ENCODE peak calls at places on chromosomes 3 and 15, in five cellular contexts. One of them, this sample, is unnamed. For H3K36me3, the result is how much of the 10 kb centered on the place peaks cover.

GRCh38 chr3:46416134-46417119 is 9.4 kb downstream of the CCRL2 start:
- DNase-seq in neuronal stem cell: no peak
- DNase-seq in IMR-90: no peak
- DNase-seq in H1: no peak
- DNase-seq in mesenchymal stem cell: no peak
- DNase-seq in this sample: no peak

GRCh38 chr3:172135766-172136729 is 96.7 kb downstream of the FNDC3B start:
- DNase-seq in IMR-90: peak
- DNase-seq in mesenchymal stem cell: peak
- DNase-seq in neuronal stem cell: no peak
- DNase-seq in H1: no peak
- DNase-seq in this sample: no peak

GRCh38 chr3:150528359-150528797 is 17.9 kb downstream of the SERP1 start:
- DNase-seq in neuronal stem cell: no peak
- DNase-seq in H1: no peak
- DNase-seq in mesenchymal stem cell: peak
- DNase-seq in IMR-90: peak
- DNase-seq in this sample: no peak

GRCh38 chr3:183265713-183266417 is 12.8 kb downstream of the B3GNT5 start:
- DNase-seq in IMR-90: peak
- DNase-seq in neuronal stem cell: no peak
- DNase-seq in H1: no peak
- DNase-seq in mesenchymal stem cell: peak
- DNase-seq in this sample: peak

GRCh38 chr3:194145702-194146101 is 9.8 kb downstream of the HES1 start:
- DNase-seq in mesenchymal stem cell: no peak
- DNase-seq in H1: no peak
- DNase-seq in neuronal stem cell: no peak
- DNase-seq in IMR-90: no peak
- DNase-seq in this sample: no peak

GRCh38 chr15:72599855-72600464 is 54.5 kb upstream of the GOLGA6B start:
- DNase-seq in IMR-90: peak
- DNase-seq in mesenchymal stem cell: peak
- DNase-seq in H1: no peak
- DNase-seq in neuronal stem cell: no peak
- DNase-seq in this sample: peak

GRCh38 chr15:63970723-63971426 is 75.4 kb downstream of the DAPK2 start:
- DNase-seq in IMR-90: no peak
- DNase-seq in mesenchymal stem cell: no peak
- DNase-seq in neuronal stem cell: no peak
- DNase-seq in H1: peak
- DNase-seq in this sample: no peak

GRCh38 chr3:13332740-13333139 is 87.4 kb downstream of the NUP210 start:
- DNase-seq in H1: no peak
- DNase-seq in neuronal stem cell: no peak
- DNase-seq in mesenchymal stem cell: no peak
- DNase-seq in IMR-90: no peak
- DNase-seq in this sample: no peak

GRCh38 chr3:48361928-48362327 is 10.1 kb upstream of the FBXW12 start:
- DNase-seq in H1: no peak
- DNase-seq in neuronal stem cell: no peak
- DNase-seq in mesenchymal stem cell: no peak
- DNase-seq in IMR-90: no peak
- DNase-seq in this sample: no peak

GRCh38 chr3:67897686-67898336 is 243.4 kb upstream of the SUCLG2 start:
- DNase-seq in mesenchymal stem cell: no peak
- DNase-seq in neuronal stem cell: no peak
- DNase-seq in IMR-90: no peak
- DNase-seq in H1: no peak
- DNase-seq in this sample: no peak

GRCh38 chr15:67019886-67020520 is 45.4 kb upstream of the SMAD3 start:
- DNase-seq in IMR-90: no peak
- DNase-seq in H1: peak
- DNase-seq in neuronal stem cell: no peak
- DNase-seq in mesenchymal stem cell: no peak
- DNase-seq in this sample: no peak

GRCh38 chr15:77695548-77695947 is 62.8 kb upstream of the LINGO1 start:
- DNase-seq in mesenchymal stem cell: no peak
- DNase-seq in neuronal stem cell: no peak
- DNase-seq in IMR-90: no peak
- DNase-seq in H1: no peak
- DNase-seq in this sample: no peak

GRCh38 chr3:174206607-174207192 is 652.4 kb upstream of the NAALADL2 start:
- DNase-seq in mesenchymal stem cell: no peak
- DNase-seq in neuronal stem cell: no peak
- DNase-seq in H1: no peak
- DNase-seq in IMR-90: no peak
- DNase-seq in this sample: no peak

GRCh38 chr15:71654714-71655174 is 155.6 kb upstream of the NR2E3 start:
- DNase-seq in neuronal stem cell: no peak
- DNase-seq in H1: no peak
- DNase-seq in IMR-90: no peak
- DNase-seq in mesenchymal stem cell: no peak
- DNase-seq in this sample: no peak

GRCh38 chr3:142853270-142854163 is 35.4 kb downstream of the PCOLCE2 start:
- DNase-seq in neuronal stem cell: no peak
- DNase-seq in IMR-90: peak
- DNase-seq in H1: no peak
- DNase-seq in mesenchymal stem cell: no peak
- DNase-seq in this sample: no peak

GRCh38 chr3:119149484-119149883 is 3.5 kb downstream of the TEX55 start:
- DNase-seq in IMR-90: peak
- DNase-seq in H1: no peak
- DNase-seq in mesenchymal stem cell: peak
- DNase-seq in neuronal stem cell: no peak
- DNase-seq in this sample: no peak

GRCh38 chr3:57917611-57918010 is 90.6 kb upstream of the FLNB start:
- DNase-seq in H1: no peak
- DNase-seq in IMR-90: no peak
- DNase-seq in mesenchymal stem cell: peak
- DNase-seq in neuronal stem cell: no peak
- DNase-seq in this sample: no peak

GRCh38 chr3:173839859-173840258 is 442.3 kb downstream of the NLGN1 start:
- DNase-seq in neuronal stem cell: no peak
- DNase-seq in mesenchymal stem cell: no peak
- DNase-seq in H1: no peak
- DNase-seq in IMR-90: no peak
- DNase-seq in this sample: no peak

GRCh38 chr15:97036301-97036700 is 705.8 kb downstream of the NR2F2 start:
- DNase-seq in neuronal stem cell: no peak
- DNase-seq in IMR-90: no peak
- DNase-seq in H1: no peak
- DNase-seq in mesenchymal stem cell: peak
- DNase-seq in this sample: no peak

GRCh38 chr3:157493627-157494550 is 9.3 kb downstream of the VEPH1 start:
- DNase-seq in neuronal stem cell: no peak
- DNase-seq in mesenchymal stem cell: peak
- DNase-seq in IMR-90: peak
- DNase-seq in H1: no peak
- DNase-seq in this sample: peak

GRCh38 chr3:62161306-62161705 is 212.0 kb downstream of the FEZF2 start:
- DNase-seq in neuronal stem cell: no peak
- DNase-seq in H1: no peak
- DNase-seq in IMR-90: peak
- DNase-seq in mesenchymal stem cell: peak
- DNase-seq in this sample: no peak

GRCh38 chr3:197001106-197001971 is 28.3 kb downstream of the MELTF start:
- DNase-seq in IMR-90: no peak
- DNase-seq in H1: no peak
- DNase-seq in mesenchymal stem cell: no peak
- DNase-seq in neuronal stem cell: no peak
- DNase-seq in this sample: no peak

GRCh38 chr3:149654188-149654601 is 3.6 kb downstream of the WWTR1 start:
- DNase-seq in IMR-90: peak
- DNase-seq in neuronal stem cell: no peak
- DNase-seq in H1: no peak
- DNase-seq in mesenchymal stem cell: peak
- DNase-seq in this sample: peak

GRCh38 chr3:132008841-132009638 is 25.8 kb downstream of the CPNE4 start:
- DNase-seq in IMR-90: no peak
- DNase-seq in mesenchymal stem cell: no peak
- DNase-seq in H1: no peak
- DNase-seq in neuronal stem cell: no peak
- DNase-seq in this sample: no peak

GRCh38 chr3:66037986-66038369 is 740 bp downstream of the MAGI1 start:
- DNase-seq in IMR-90: no peak
- DNase-seq in H1: peak
- DNase-seq in neuronal stem cell: no peak
- DNase-seq in mesenchymal stem cell: peak
- DNase-seq in this sample: no peak

GRCh38 chr3:66036586-66037061 is 2.1 kb downstream of the MAGI1 start:
- DNase-seq in H1: peak
- DNase-seq in neuronal stem cell: no peak
- DNase-seq in mesenchymal stem cell: peak
- DNase-seq in IMR-90: peak
- DNase-seq in this sample: peak

GRCh38 chr3:66037330-66037985 is 1.3 kb downstream of the MAGI1 start:
- DNase-seq in H1: peak
- DNase-seq in IMR-90: peak
- DNase-seq in mesenchymal stem cell: peak
- DNase-seq in neuronal stem cell: no peak
- DNase-seq in this sample: peak

GRCh38 chr3:66033241-66034138 is 5.2 kb downstream of the MAGI1 start:
- DNase-seq in mesenchymal stem cell: no peak
- DNase-seq in IMR-90: no peak
- DNase-seq in neuronal stem cell: no peak
- DNase-seq in H1: peak
- DNase-seq in this sample: no peak

GRCh38 chr3:66035763-66036477 is 2.8 kb downstream of the MAGI1 start:
- DNase-seq in neuronal stem cell: peak
- DNase-seq in H1: no peak
- DNase-seq in mesenchymal stem cell: no peak
- DNase-seq in IMR-90: no peak
- DNase-seq in this sample: no peak
- H4K91ac ChIP-seq in neuronal stem cell: no peak
- H4K91ac ChIP-seq in H1: no peak
- H4K91ac ChIP-seq in mesenchymal stem cell: no peak
- H4K91ac ChIP-seq in IMR-90: peak
- H4K91ac ChIP-seq in this sample: no peak

DNA sequence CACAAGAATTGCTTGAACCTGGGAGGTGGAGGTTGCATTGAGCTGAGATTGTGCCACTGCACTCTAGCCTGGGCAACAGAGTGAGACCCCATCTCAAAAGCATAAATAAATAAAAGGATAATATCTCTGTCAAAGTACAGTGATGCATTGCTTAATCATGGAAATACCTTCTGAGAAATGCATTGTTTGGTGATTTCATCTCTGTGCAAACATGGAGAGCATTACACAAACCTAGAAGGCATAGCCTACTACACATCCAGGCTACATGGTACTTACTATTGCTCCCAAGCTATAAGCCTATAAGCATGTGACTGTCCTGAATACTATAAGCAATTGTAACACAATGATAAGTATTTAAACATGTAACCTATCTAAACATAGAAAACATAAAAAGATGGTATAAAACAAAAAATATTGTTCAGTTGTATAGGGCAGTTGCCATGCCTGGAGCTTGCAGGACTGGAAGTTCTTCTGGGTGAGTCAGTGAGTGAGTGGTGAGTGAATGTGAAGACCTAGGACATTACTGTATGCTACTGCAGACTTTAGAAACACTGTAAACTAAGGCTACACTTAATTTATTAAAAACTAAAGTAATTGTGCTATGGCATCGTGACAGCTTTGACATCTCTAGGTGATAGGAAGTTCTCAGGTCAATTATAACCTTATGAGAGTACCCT is 93.6 kb upstream of the SNRPN start:
- DNase-seq in IMR-90: peak
- DNase-seq in H1: no peak
- DNase-seq in neuronal stem cell: no peak
- DNase-seq in mesenchymal stem cell: peak
- DNase-seq in this sample: no peak
- H3K4ac ChIP-seq in IMR-90: no peak
- H3K4ac ChIP-seq in H1: no peak
- H3K4ac ChIP-seq in neuronal stem cell: no peak
- H3K4ac ChIP-seq in mesenchymal stem cell: no peak
- H3K4ac ChIP-seq in this sample: no peak

DNA sequence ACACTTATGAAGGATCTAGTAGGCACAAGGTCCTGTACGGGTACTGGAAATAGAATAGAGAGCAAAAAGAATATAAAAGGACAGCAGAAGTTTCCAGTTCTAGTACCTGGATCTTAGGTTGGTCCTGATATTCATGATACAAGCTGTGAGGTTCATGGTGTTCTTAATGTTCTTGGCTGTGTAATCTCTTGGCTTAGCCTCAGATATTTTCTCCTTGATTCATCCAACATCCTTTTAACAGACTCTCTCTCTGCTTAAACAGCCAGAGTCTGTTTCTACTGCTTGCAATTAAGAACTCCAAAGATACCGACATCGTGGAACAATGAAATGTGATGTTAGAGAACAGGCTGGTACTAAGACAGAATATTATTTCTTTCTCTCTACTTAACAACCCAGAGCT is 49.9 kb downstream of the CNTN3 start:
- DNase-seq in neuronal stem cell: no peak
- DNase-seq in H1: no peak
- DNase-seq in mesenchymal stem cell: no peak
- DNase-seq in IMR-90: peak
- DNase-seq in this sample: no peak
- H3K36me3 ChIP-seq in neuronal stem cell: under half
- H3K36me3 ChIP-seq in H1: under half
- H3K36me3 ChIP-seq in mesenchymal stem cell: under half
- H3K36me3 ChIP-seq in IMR-90: under half
- H3K36me3 ChIP-seq in this sample: under half

GRCh38 chr3:36993326-36994283 is at the start of gene MLH1:
- DNase-seq in mesenchymal stem cell: peak
- DNase-seq in H1: peak
- DNase-seq in IMR-90: peak
- DNase-seq in neuronal stem cell: peak
- DNase-seq in this sample: peak
- H4K91ac ChIP-seq in mesenchymal stem cell: peak
- H4K91ac ChIP-seq in H1: peak
- H4K91ac ChIP-seq in IMR-90: peak
- H4K91ac ChIP-seq in neuronal stem cell: no peak
- H4K91ac ChIP-seq in this sample: peak

GRCh38 chr15:88992912-88993376 is 79.8 kb upstream of the MFGE8 start:
- DNase-seq in mesenchymal stem cell: no peak
- DNase-seq in IMR-90: no peak
- DNase-seq in neuronal stem cell: no peak
- DNase-seq in H1: no peak
- DNase-seq in this sample: no peak
- H3K4ac ChIP-seq in mesenchymal stem cell: no peak
- H3K4ac ChIP-seq in IMR-90: peak
- H3K4ac ChIP-seq in neuronal stem cell: no peak
- H3K4ac ChIP-seq in H1: no peak
- H3K4ac ChIP-seq in this sample: peak

DNA sequence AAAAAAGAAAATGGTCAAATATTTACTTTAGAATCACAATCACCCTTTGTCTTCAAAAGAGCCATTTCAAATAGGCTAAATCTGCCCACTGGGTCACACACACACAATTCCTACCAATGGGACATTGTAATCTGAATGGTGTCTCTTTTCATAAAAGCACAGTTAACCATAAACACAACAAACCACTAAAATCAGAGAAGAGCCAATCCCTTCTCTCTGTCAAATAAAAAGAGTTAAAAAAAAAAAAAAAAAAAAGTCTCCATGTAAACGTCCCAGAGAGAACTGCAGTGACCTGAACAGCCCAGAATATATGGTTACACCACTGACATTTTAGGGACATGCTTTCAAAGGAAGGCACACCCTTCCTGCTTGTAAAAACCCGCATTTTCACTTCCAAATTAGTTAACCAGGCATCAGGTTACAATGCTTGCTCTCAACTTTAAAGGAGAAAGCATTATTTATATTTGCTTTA is 63.7 kb downstream of the PRICKLE2 start:
- DNase-seq in neuronal stem cell: no peak
- DNase-seq in IMR-90: no peak
- DNase-seq in mesenchymal stem cell: no peak
- DNase-seq in H1: no peak
- DNase-seq in this sample: no peak
- H3K36me3 ChIP-seq in neuronal stem cell: under half
- H3K36me3 ChIP-seq in IMR-90: under half
- H3K36me3 ChIP-seq in mesenchymal stem cell: half or more
- H3K36me3 ChIP-seq in H1: under half
- H3K36me3 ChIP-seq in this sample: under half